ENCODE peak calls at places on chromosomes 2 and 18, in eight cellular contexts. M is NCI-H1105 treated with DMSO at 0.1 percent for 48 hours; E is IMR-90; V is posterior cingulate gyrus; D is stimulated activated CD4-positive, alpha-beta T cell treated with anti-CD3 and anti-CD28 coated beads, Interleukin-1b, Interleukin-23, amount 100 ng/mL, for 48 hours; Q is Ammon's horn; K is retina; L is NCI-H1930. Z is an unnamed sample.

GRCh38 chr2:231662028-231662810 is 46.1 kb upstream of the PTMA start:
- DNase-seq in M (no peak), E (peak), V (peak), D (peak), Q (peak), K (peak), L (no peak), Z (peak)

GRCh38 chr2:116879646-116880045 is 934.8 kb upstream of the DDX18 start:
- DNase-seq in M (no peak), E (no peak), V (no peak), D (no peak), Q (peak), K (no peak), L (no peak), Z (no peak)

GRCh38 chr18:26649193-26649543 is 100.8 kb upstream of the KCTD1 start:
- DNase-seq in M (no peak), E (no peak), V (no peak), D (no peak), Q (no peak), K (no peak), L (no peak), Z (no peak)

GRCh38 chr18:32379891-32380290 is 90.8 kb downstream of the GAREM1 start:
- DNase-seq in M (no peak), E (peak), V (no peak), D (no peak), Q (no peak), K (no peak), L (no peak), Z (no peak)

GRCh38 chr2:71243548-71244301 is 16.8 kb upstream of the PAIP2B start:
- DNase-seq in M (no peak), E (no peak), V (peak), D (no peak), Q (peak), K (no peak), L (no peak), Z (no peak)

GRCh38 chr18:43314931-43315330 is 37.6 kb upstream of the SYT4 start:
- DNase-seq in M (no peak), E (no peak), V (no peak), D (no peak), Q (no peak), K (no peak), L (no peak), Z (no peak)

GRCh38 chr2:38665854-38666577 is at the start of gene GALM:
- DNase-seq in M (peak), E (peak), V (peak), D (peak), Q (peak), K (peak), L (no peak), Z (peak)

GRCh38 chr2:101961287-101962242 is 30.2 kb upstream of the IL1R2 start:
- DNase-seq in M (no peak), E (peak), V (peak), D (no peak), Q (peak), K (no peak), L (no peak), Z (no peak)

GRCh38 chr2:182355815-182356214 is 71.0 kb downstream of the PDE1A start:
- DNase-seq in M (no peak), E (peak), V (no peak), D (no peak), Q (no peak), K (no peak), L (no peak), Z (no peak)

GRCh38 chr2:232501331-232501771 is 13.7 kb upstream of the ECEL1 start:
- DNase-seq in M (no peak), E (no peak), V (no peak), D (no peak), Q (no peak), K (peak), L (no peak), Z (no peak)

GRCh38 chr2:117980783-117981676 is 32.8 kb downstream of the CCDC93 start:
- DNase-seq in M (no peak), E (peak), V (no peak), D (no peak), Q (peak), K (no peak), L (no peak), Z (no peak)

GRCh38 chr2:7745369-7745768 is 828.2 kb downstream of the RNF144A start:
- DNase-seq in M (no peak), E (no peak), V (no peak), D (no peak), Q (no peak), K (no peak), L (no peak), Z (no peak)

GRCh38 chr2:96970248-96970875 is 16.0 kb downstream of the FAM178B start:
- DNase-seq in M (no peak), E (no peak), V (no peak), D (no peak), Q (no peak), K (no peak), L (no peak), Z (no peak)

GRCh38 chr2:210072922-210073509 is 70.6 kb downstream of the RPE start:
- DNase-seq in M (no peak), E (peak), V (no peak), D (no peak), Q (peak), K (peak), L (no peak), Z (no peak)

GRCh38 chr2:179655627-179656026 is 205.8 kb downstream of the ZNF385B start:
- DNase-seq in M (no peak), E (peak), V (no peak), D (no peak), Q (no peak), K (no peak), L (no peak), Z (no peak)

GRCh38 chr2:70855679-70856078 is 20.1 kb upstream of the CD207 start:
- DNase-seq in M (no peak), E (peak), V (no peak), D (no peak), Q (no peak), K (no peak), L (no peak), Z (no peak)

GRCh38 chr2:197255550-197255949 is 55.0 kb downstream of the ANKRD44 start:
- DNase-seq in M (no peak), E (peak), V (peak), D (peak), Q (peak), K (peak), L (no peak), Z (peak)

GRCh38 chr2:105888625-105889024 is 143.9 kb downstream of the NCK2 start:
- DNase-seq in M (no peak), E (no peak), V (no peak), D (peak), Q (no peak), K (no peak), L (no peak), Z (peak)

GRCh38 chr2:237702439-237703397 is 75.3 kb downstream of the LRRFIP1 start:
- DNase-seq in M (no peak), E (peak), V (no peak), D (peak), Q (no peak), K (peak), L (no peak), Z (peak)

GRCh38 chr2:38740851-38741541 is 10.2 kb downstream of the SRSF7 start:
- DNase-seq in M (peak), E (peak), V (no peak), D (no peak), Q (no peak), K (peak), L (no peak), Z (no peak)

GRCh38 chr2:241271641-241272297 is 43.7 kb downstream of the HDLBP start:
- DNase-seq in M (no peak), E (peak), V (peak), D (peak), Q (peak), K (peak), L (no peak), Z (peak)